ENCODE peak calls at places on chromosomes 6 and 20, in four cellular contexts. B, J, R and Q are unnamed samples.

GRCh38 chr6:113120577-113121285 is 736.4 kb upstream of the MARCKS start:
- DNase-seq in B (no peak), R (no peak), J (no peak), Q (peak)

GRCh38 chr6:43936476-43936875 is 166.5 kb downstream of the VEGFA start:
- DNase-seq in B (peak), R (no peak), J (no peak), Q (no peak)

GRCh38 chr20:61903575-61904340 is 161.9 kb downstream of the TAF4 start:
- DNase-seq in J (no peak), B (no peak), R (no peak), Q (no peak)

GRCh38 chr6:130482645-130483390 is 117.0 kb downstream of the TMEM200A start:
- DNase-seq in R (no peak), J (no peak), B (no peak), Q (no peak)

GRCh38 chr6:163536770-163537169 is 122.3 kb downstream of the QKI start:
- DNase-seq in J (no peak), B (no peak), R (no peak), Q (no peak)

GRCh38 chr6:89035252-89036106 is 45.1 kb upstream of the PNRC1 start:
- DNase-seq in B (peak), J (peak), R (peak), Q (no peak)

GRCh38 chr6:89272611-89273010 is 42.5 kb downstream of the GABRR2 start:
- DNase-seq in R (no peak), J (no peak), B (no peak), Q (no peak)

GRCh38 chr20:51528263-51529026 is 14.1 kb downstream of the NFATC2 start:
- DNase-seq in B (no peak), J (no peak), R (no peak), Q (no peak)

GRCh38 chr6:157034433-157035230 is 257.5 kb downstream of the ARID1B start:
- DNase-seq in B (no peak), R (peak), J (no peak), Q (peak)

GRCh38 chr6:113830140-113830539 is 27.0 kb upstream of the MARCKS start:
- DNase-seq in B (no peak), R (no peak), J (no peak), Q (no peak)

GRCh38 chr6:17584241-17584803 is 15.8 kb upstream of the FAM8A1 start:
- DNase-seq in B (no peak), R (peak), J (no peak), Q (peak)

GRCh38 chr6:169132361-169132895 is 121.2 kb downstream of the THBS2 start:
- DNase-seq in B (no peak), R (no peak), J (no peak), Q (no peak)

GRCh38 chr6:138103876-138104275 is 3.3 kb downstream of the PERP start:
- DNase-seq in J (no peak), R (peak), B (no peak), Q (peak)

GRCh38 chr6:70686548-70687133 is 19.0 kb downstream of the SMAP1 start:
- DNase-seq in B (no peak), R (peak), J (no peak), Q (peak)

GRCh38 chr6:28980797-28981390 is 24.2 kb downstream of the ZNF311 start:
- DNase-seq in B (peak), R (peak), J (no peak), Q (peak)

GRCh38 chr6:125285936-125286335 is 15.8 kb downstream of the HDDC2 start:
- DNase-seq in J (no peak), B (no peak), R (no peak), Q (no peak)

GRCh38 chr6:157644043-157644810 is 178.8 kb upstream of the SNX9 start:
- DNase-seq in B (no peak), R (peak), J (no peak), Q (peak)

GRCh38 chr20:17669306-17669931 is 12.6 kb downstream of the RRBP1 start:
- DNase-seq in R (no peak), J (no peak), B (no peak), Q (no peak)

GRCh38 chr6:4941782-4942672 is 61.8 kb downstream of the RPP40 start:
- DNase-seq in B (peak), J (no peak), R (no peak), Q (peak)

GRCh38 chr6:41559655-41560439 is 13.7 kb downstream of the FOXP4 start:
- DNase-seq in R (no peak), J (no peak), B (no peak), Q (no peak)

GRCh38 chr6:72032056-72032455 is 145.7 kb downstream of the RIMS1 start:
- DNase-seq in J (no peak), B (no peak), R (no peak), Q (no peak)

GRCh38 chr20:13029687-13030510 is 21.1 kb downstream of the SPTLC3 start:
- DNase-seq in J (no peak), R (peak), B (no peak), Q (no peak)

GRCh38 chr6:36829919-36830544 is 9.2 kb downstream of the CPNE5 start:
- DNase-seq in J (peak), R (no peak), B (peak), Q (peak)

GRCh38 chr6:158324136-158324535 is 11.9 kb downstream of the TULP4 start:
- DNase-seq in B (no peak), R (no peak), J (no peak), Q (no peak)